ENCODE peak calls at places on chromosomes 2 and 18, in four cellular contexts. One of them, this sample, is unnamed. For H3K9me1, the result is how much of the 10 kb centered on the place peaks cover.

GRCh38 chr2:215793747-215794595 is 219.4 kb downstream of the MREG start:
- DNase-seq in IMR-90: peak
- DNase-seq in K562: peak
- DNase-seq in keratinocyte: peak
- DNase-seq in this sample: peak

GRCh38 chr18:295756-296155 is 27.9 kb upstream of the THOC1 start:
- DNase-seq in IMR-90: no peak
- DNase-seq in K562: no peak
- DNase-seq in keratinocyte: no peak
- DNase-seq in this sample: peak

GRCh38 chr18:6741290-6741689 is 11.8 kb downstream of the ARHGAP28 start:
- DNase-seq in IMR-90: peak
- DNase-seq in K562: peak
- DNase-seq in keratinocyte: no peak
- DNase-seq in this sample: peak

GRCh38 chr2:50491541-50492114 is 540.3 kb downstream of the NRXN1 start:
- DNase-seq in IMR-90: peak
- DNase-seq in K562: peak
- DNase-seq in keratinocyte: no peak
- DNase-seq in this sample: peak

GRCh38 chr2:105377871-105378270 is 21.0 kb downstream of the FHL2 start:
- DNase-seq in IMR-90: no peak
- DNase-seq in K562: no peak
- DNase-seq in keratinocyte: no peak
- DNase-seq in this sample: no peak

GRCh38 chr2:42973771-42974170 is 181.4 kb upstream of the HAAO start:
- DNase-seq in IMR-90: no peak
- DNase-seq in K562: no peak
- DNase-seq in keratinocyte: no peak
- DNase-seq in this sample: no peak

GRCh38 chr2:16725549-16725948 is 59.9 kb upstream of the CYRIA start:
- DNase-seq in IMR-90: peak
- DNase-seq in K562: no peak
- DNase-seq in keratinocyte: no peak
- DNase-seq in this sample: no peak

GRCh38 chr2:70091816-70092215 is 4.5 kb downstream of the PCBP1 start:
- DNase-seq in IMR-90: no peak
- DNase-seq in K562: no peak
- DNase-seq in keratinocyte: no peak
- DNase-seq in this sample: no peak

GRCh38 chr2:209946539-209946938 is 55.9 kb upstream of the RPE start:
- DNase-seq in IMR-90: no peak
- DNase-seq in K562: no peak
- DNase-seq in keratinocyte: no peak
- DNase-seq in this sample: no peak

GRCh38 chr2:212249451-212249850 is 289.2 kb downstream of the ERBB4 start:
- DNase-seq in IMR-90: peak
- DNase-seq in K562: no peak
- DNase-seq in keratinocyte: no peak
- DNase-seq in this sample: peak

GRCh38 chr2:241193276-241193675 is 4.8 kb downstream of the ANO7 start:
- DNase-seq in IMR-90: no peak
- DNase-seq in K562: no peak
- DNase-seq in keratinocyte: no peak
- DNase-seq in this sample: no peak

GRCh38 chr2:100257939-100258338 is 64.4 kb downstream of the LONRF2 start:
- DNase-seq in IMR-90: peak
- DNase-seq in K562: no peak
- DNase-seq in keratinocyte: no peak
- DNase-seq in this sample: no peak

GRCh38 chr2:61493523-61493942 is 22.6 kb upstream of the USP34 start:
- DNase-seq in IMR-90: peak
- DNase-seq in K562: no peak
- DNase-seq in keratinocyte: no peak
- DNase-seq in this sample: peak

GRCh38 chr2:237383991-237384671 is 29.8 kb downstream of the COL6A3 start:
- DNase-seq in IMR-90: peak
- DNase-seq in K562: no peak
- DNase-seq in keratinocyte: no peak
- DNase-seq in this sample: no peak

GRCh38 chr2:75353131-75353530 is 153.8 kb upstream of the TACR1 start:
- DNase-seq in IMR-90: no peak
- DNase-seq in K562: no peak
- DNase-seq in keratinocyte: no peak
- DNase-seq in this sample: no peak

GRCh38 chr18:3879114-3879835 is 429.3 kb downstream of the TGIF1 start:
- DNase-seq in IMR-90: no peak
- DNase-seq in K562: no peak
- DNase-seq in keratinocyte: no peak
- DNase-seq in this sample: no peak

GRCh38 chr2:199455533-199456382 is 2.0 kb downstream of the SATB2 start:
- DNase-seq in IMR-90: peak
- DNase-seq in K562: peak
- DNase-seq in keratinocyte: no peak
- DNase-seq in this sample: no peak

DNA sequence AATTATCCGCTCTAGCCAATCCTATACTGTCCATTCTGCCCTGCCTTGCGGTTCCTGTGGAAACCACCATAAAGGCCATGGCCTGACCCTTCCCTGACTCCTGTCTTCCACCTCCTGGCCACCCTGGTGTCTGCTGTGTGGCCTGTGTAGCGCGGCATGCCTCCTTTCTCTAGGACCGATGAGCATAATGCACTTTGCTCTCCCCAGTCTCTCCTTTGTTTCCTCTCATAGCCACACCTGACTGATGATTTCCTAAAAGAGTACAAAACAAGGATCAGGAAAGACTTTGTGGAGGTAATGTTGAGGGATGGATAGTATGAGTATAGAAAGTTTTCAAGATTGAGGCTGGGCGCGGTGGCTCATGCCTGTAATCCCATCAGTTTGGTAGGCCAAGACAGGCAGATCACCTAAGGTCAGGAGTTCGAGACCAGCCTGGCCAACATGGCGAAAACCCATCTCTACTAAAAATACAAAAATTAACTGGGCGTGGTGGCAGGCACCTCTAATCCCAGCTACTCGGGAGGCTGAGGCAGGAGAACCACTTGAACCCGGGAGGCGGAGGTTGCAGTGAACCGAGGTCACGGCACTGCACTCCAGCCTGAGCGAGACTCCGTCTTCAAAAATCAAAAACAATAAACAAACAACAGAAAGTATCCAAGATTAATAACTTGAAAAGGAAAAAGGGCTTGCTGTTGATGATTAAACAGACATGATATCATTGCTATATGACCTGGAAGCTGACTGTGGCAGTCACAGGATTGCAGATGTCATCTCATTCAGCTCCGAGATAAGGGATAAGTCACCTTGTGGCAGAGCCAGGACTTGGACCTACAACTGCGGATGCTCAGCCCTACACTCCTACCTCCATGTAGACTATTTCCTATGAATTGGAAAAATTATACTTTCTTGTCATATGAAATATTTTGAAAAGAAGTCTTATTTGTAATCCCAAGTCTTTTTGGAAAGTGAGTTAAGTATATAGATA is 16.6 kb downstream of the SOWAHC start:
- DNase-seq in IMR-90: no peak
- DNase-seq in K562: no peak
- DNase-seq in keratinocyte: no peak
- DNase-seq in this sample: no peak
- H3K9me1 ChIP-seq in IMR-90: under half
- H3K9me1 ChIP-seq in K562: under half
- H3K9me1 ChIP-seq in keratinocyte: under half
- H3K9me1 ChIP-seq in this sample: under half

DNA sequence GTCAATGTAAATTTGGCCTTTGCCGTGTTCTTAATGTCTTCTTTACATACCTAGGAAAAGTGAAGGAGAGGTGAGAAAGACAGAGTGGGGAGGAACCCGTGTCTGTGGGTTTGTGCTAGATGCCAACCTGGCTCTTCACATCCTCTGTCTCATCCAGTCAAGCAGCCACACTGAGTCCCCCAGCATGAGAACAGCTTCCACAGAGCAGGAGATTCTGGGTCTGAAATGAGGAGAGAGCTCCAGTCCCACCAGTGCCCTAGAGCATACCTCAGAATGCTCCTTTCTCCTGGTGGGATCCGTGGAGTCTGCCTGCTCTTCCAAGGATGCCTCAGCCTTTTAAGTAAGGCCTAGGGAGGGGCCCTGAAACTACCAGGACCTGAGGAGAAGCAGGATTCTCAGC is at the start of gene IL36B:
- DNase-seq in IMR-90: no peak
- DNase-seq in K562: no peak
- DNase-seq in keratinocyte: no peak
- DNase-seq in this sample: no peak
- H3K9me1 ChIP-seq in IMR-90: under half
- H3K9me1 ChIP-seq in K562: under half
- H3K9me1 ChIP-seq in keratinocyte: under half
- H3K9me1 ChIP-seq in this sample: under half

GRCh38 chr2:158783923-158784322 is 11.2 kb upstream of the DAPL1 start:
- DNase-seq in IMR-90: no peak
- DNase-seq in K562: no peak
- DNase-seq in keratinocyte: no peak
- DNase-seq in this sample: no peak
- H3K9me1 ChIP-seq in IMR-90: under half
- H3K9me1 ChIP-seq in K562: under half
- H3K9me1 ChIP-seq in keratinocyte: under half
- H3K9me1 ChIP-seq in this sample: under half

DNA sequence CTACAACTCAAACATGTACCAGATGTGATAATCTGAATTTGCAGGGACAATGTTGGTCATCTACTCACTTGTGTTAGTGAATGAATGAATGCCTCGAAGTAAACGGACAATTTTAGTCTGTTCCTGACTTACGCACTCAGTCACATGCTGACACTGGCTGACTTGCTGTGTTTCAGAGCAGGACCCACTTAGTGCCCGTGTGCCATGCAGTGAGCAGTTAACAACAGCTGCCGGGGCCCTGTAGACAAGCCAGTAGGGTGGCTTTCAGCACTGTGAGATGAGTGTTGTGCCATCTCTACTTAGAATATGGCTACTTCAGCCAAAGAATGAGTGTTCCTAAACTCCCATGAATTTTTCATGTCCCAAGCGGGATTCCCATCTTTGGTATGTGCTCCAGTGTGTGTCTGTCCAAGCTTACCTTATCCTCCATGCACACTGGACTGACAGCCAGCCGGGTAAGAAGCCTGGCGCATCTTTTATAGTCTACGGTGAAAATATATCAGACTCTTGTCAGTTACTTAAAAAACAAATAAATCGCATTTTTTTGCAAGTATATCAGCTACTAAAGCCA is 5.1 kb downstream of the ALKAL2 start:
- DNase-seq in IMR-90: no peak
- DNase-seq in K562: no peak
- DNase-seq in keratinocyte: no peak
- DNase-seq in this sample: no peak
- H3K9me1 ChIP-seq in IMR-90: under half
- H3K9me1 ChIP-seq in K562: under half
- H3K9me1 ChIP-seq in keratinocyte: under half
- H3K9me1 ChIP-seq in this sample: under half

DNA sequence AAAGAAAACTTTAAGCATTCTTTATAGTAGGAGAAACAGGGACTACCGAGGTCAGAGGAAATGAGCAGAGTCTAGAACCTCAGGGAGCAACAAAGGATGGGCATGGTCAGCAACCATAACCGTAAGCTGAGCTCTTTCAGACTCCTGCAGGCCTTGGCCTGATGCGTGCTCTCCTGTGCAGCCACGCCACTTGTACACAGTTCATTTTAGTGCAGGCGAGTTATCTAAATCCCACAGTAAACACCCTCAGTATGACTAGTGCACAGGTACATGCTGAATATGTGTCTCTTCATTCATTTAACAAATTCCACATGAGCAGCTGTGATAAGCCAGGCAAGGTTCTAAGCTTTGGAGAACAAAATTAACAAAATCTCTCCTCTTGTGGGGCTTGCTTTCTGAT is 401.2 kb upstream of the RAB12 start:
- DNase-seq in IMR-90: no peak
- DNase-seq in K562: no peak
- DNase-seq in keratinocyte: no peak
- DNase-seq in this sample: no peak
- H3K9me1 ChIP-seq in IMR-90: under half
- H3K9me1 ChIP-seq in K562: under half
- H3K9me1 ChIP-seq in keratinocyte: under half
- H3K9me1 ChIP-seq in this sample: under half

DNA sequence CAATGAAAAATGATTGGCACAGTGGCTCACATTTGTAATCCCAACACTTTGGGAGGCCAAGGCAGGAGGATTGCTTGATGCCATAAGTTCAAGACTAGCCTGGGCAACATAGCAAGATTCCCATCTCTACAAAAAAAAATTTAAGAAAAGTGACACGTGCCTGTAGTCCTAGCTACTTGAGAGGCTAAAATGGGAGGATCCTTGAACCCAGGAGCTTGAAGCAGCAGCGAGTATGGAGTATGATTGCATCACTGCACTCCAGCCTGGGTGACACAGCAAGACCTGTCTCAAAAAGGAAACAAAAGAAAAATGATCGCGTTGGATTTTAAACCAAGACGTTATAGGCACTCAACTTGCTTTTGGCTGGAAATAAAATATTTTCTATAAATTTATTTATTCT is 37.8 kb upstream of the CREB1 start:
- DNase-seq in IMR-90: no peak
- DNase-seq in K562: no peak
- DNase-seq in keratinocyte: no peak
- DNase-seq in this sample: no peak
- H3K9me1 ChIP-seq in IMR-90: under half
- H3K9me1 ChIP-seq in K562: under half
- H3K9me1 ChIP-seq in keratinocyte: under half
- H3K9me1 ChIP-seq in this sample: under half

GRCh38 chr2:142325870-142326269 is 195.1 kb upstream of the LRP1B start:
- DNase-seq in IMR-90: no peak
- DNase-seq in K562: no peak
- DNase-seq in keratinocyte: no peak
- DNase-seq in this sample: no peak
- H3K9me1 ChIP-seq in IMR-90: under half
- H3K9me1 ChIP-seq in K562: under half
- H3K9me1 ChIP-seq in keratinocyte: under half
- H3K9me1 ChIP-seq in this sample: under half

GRCh38 chr2:238557855-238558435 is 131.2 kb downstream of the ASB1 start:
- DNase-seq in IMR-90: no peak
- DNase-seq in K562: no peak
- DNase-seq in keratinocyte: no peak
- DNase-seq in this sample: no peak
- H3K9me1 ChIP-seq in IMR-90: under half
- H3K9me1 ChIP-seq in K562: under half
- H3K9me1 ChIP-seq in keratinocyte: under half
- H3K9me1 ChIP-seq in this sample: under half

This sample was measured in endothelial cell of umbilical vein.